ENCODE peak calls at places on chromosomes 2 and 18, in four cellular contexts. V is IMR-90, L is endothelial cell, T is SK-N-SH. Y is an unnamed sample.

GRCh38 chr2:53987336-53987921 is 16.6 kb upstream of the PSME4 start:
- DNase-seq in L (no peak), T (peak), V (peak), Y (peak)

GRCh38 chr2:191265311-191266170 is 20.3 kb downstream of the MYO1B start:
- DNase-seq in V (peak), L (no peak), T (no peak), Y (peak)

GRCh38 chr18:59547691-59548182 is 149.5 kb downstream of the CCBE1 start:
- DNase-seq in V (peak), T (no peak), L (no peak), Y (peak)

GRCh38 chr2:166494140-166494544 is at the start of gene SCN7A:
- DNase-seq in T (peak), V (peak), L (peak), Y (peak)

GRCh38 chr2:170341684-170342631 is 164.0 kb downstream of the MYO3B start:
- DNase-seq in L (no peak), V (no peak), T (no peak), Y (no peak)

GRCh38 chr2:255195-255594 is 8.6 kb downstream of the SH3YL1 start:
- DNase-seq in T (no peak), V (no peak), L (no peak), Y (no peak)

GRCh38 chr2:26302846-26303245 is 43.1 kb upstream of the SELENOI start:
- DNase-seq in T (no peak), V (no peak), L (no peak), Y (peak)

GRCh38 chr2:202038471-202039277 is 5.0 kb downstream of the FZD7 start:
- DNase-seq in T (no peak), L (peak), V (peak), Y (peak)

DNA sequence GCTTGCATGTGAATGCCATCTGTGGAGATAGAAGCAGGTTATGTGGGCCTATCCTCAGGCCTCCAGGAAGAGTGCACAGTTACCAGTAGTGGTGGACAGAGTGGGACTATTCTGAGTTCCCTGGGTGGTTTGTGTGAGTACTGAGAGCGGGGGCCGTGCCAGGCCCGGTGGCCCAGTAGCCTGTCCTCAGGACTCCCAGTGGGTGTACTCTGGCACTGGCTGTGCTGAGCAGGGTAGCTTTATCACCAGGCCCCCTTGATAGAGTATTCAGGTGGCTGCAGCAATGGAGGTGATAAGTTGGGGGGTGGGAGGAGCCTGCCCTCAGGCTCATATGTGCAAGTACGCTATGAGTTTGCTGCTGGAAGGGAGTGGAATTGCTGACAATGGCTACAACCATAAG is 979.0 kb upstream of the PIK3C3 start:
- DNase-seq in T (no peak), V (no peak), L (no peak), Y (no peak)
- TF ChIP-seq CTCF in T (no peak), V (no peak), L (no peak), Y (no peak)

DNA sequence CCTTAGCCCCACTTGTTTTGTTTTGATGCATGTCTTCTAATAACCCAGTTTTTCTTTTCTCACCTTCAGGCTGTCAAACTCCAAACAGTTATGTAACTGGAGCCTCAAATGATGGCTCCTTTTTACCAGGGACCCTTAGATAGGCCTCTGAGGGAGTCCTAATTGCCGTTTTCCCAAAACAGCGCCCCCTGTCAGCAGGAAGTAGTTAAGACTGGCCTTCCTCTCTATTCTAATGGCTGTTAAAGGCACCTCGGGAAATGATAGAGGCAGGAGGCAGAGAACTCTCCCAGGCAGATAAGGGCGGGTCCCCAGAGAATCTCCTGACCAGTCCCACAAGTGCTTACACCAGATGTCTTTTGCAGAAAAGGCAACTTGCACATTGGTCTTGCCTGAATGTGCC is 123.2 kb downstream of the KCNS3 start:
- DNase-seq in V (no peak), T (no peak), L (no peak), Y (no peak)
- TF ChIP-seq CTCF in V (no peak), T (peak), L (no peak), Y (peak)

GRCh38 chr2:206392118-206392517 is 51.2 kb upstream of the ADAM23 start:
- DNase-seq in L (peak), T (peak), V (peak), Y (peak)
- TF ChIP-seq CTCF in L (peak), T (peak), V (peak), Y (peak)

GRCh38 chr18:69659142-69659651 is 258.5 kb downstream of the DOK6 start:
- DNase-seq in V (no peak), T (peak), L (no peak), Y (no peak)

GRCh38 chr18:69664399-69664798 is 263.7 kb downstream of the DOK6 start:
- DNase-seq in L (no peak), T (no peak), V (peak), Y (no peak)
- TF ChIP-seq CTCF in L (no peak), T (no peak), V (no peak), Y (no peak)

GRCh38 chr18:33606621-33607020 is 28.6 kb downstream of the ASXL3 start:
- DNase-seq in T (no peak), L (no peak), V (no peak), Y (peak)
- TF ChIP-seq CTCF in T (no peak), L (no peak), V (no peak), Y (no peak)

DNA sequence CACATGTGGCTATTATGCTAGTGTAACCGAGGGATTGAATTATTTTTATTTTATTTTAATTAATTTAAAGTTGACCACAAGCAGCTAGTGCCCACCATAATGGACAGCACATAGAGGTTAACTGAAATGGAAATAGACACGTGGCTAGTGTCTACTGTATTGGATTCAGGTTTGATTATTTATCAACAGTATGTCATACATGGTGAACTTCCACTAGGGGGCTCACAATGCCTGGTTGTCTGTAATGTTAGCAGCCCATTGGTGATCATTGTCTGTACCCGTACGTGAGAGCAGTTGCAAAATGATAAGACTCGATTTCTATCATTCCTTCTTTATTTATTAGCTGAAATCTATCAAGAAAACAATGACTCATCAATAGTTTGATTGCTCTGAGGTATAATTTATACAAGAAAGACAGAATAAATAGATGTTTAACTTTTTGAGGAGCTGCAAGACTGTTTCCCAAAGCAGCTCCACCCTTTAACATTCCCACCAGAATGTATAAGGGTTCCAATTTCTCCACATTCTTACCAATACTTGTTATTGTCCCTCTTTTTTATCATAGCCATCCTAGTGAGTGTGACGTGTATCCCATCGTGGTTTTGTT is 76.5 kb downstream of the CYBRD1 start:
- DNase-seq in V (peak), T (peak), L (peak), Y (peak)
- TF ChIP-seq CTCF in V (peak), T (peak), L (peak), Y (peak)

GRCh38 chr2:57598552-57598951 is 448.1 kb upstream of the VRK2 start:
- DNase-seq in V (no peak), T (peak), L (no peak), Y (no peak)
- TF ChIP-seq CTCF in V (no peak), T (no peak), L (no peak), Y (no peak)

GRCh38 chr2:133918141-133918540 is 335.7 kb upstream of the MGAT5 start:
- DNase-seq in V (no peak), T (no peak), L (no peak), Y (no peak)

DNA sequence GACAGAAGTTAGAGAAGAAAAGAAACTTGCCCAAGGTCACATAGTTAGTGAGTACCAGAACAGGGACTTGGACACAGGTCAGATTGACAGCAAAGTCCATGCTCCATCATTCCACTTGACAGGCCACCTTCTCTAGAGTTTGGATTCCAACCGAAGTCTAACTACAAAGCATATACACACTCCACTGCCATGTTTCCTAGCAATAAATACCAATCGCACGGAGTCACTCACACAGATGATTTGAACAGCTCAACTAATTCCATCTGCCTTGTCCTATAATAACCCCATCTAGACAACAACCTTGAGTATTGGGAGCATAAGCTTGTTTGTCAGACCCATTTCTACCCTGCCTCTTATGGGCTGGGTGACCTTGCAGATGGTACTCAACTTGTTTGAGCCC is 334.6 kb upstream of the MGAT5 start:
- DNase-seq in L (no peak), V (peak), T (no peak), Y (no peak)
- TF ChIP-seq CTCF in L (no peak), V (no peak), T (no peak), Y (no peak)

GRCh38 chr2:199602271-199602895 is 144.6 kb upstream of the SATB2 start:
- DNase-seq in L (no peak), T (peak), V (no peak), Y (peak)

GRCh38 chr2:199594443-199594842 is 136.7 kb upstream of the SATB2 start:
- DNase-seq in L (no peak), V (no peak), T (no peak), Y (no peak)

GRCh38 chr2:199596549-199596948 is 138.8 kb upstream of the SATB2 start:
- DNase-seq in T (no peak), L (no peak), V (peak), Y (peak)
- TF ChIP-seq CTCF in T (peak), L (no peak), V (peak), Y (peak)

Y was measured in MCF 10A.